ENCODE peak calls at places on chromosome 20, in nine cellular contexts. E is central memory CD8-positive, alpha-beta T cell; B is iPS-NIHi11; T is neural crest cell; M is activated CD4-positive, alpha-beta T cell treated with anti-CD3 and anti-CD28 coated beads, Interleukin-2, amount 50 U/mL, for 24 hours; N is iPS DF 6.9; I is hippocampal formation; P is fibroblast of mammary gland; V is AG09319. K is an unnamed sample.

GRCh38 chr20:31894980-31895675 is 24.7 kb downstream of the TTLL9 start:
- DNase-seq in E (no peak), B (peak; percentile 77), T (no peak), M (no peak), N (no peak), I (peak; percentile 7), P (peak; percentile 88), V (no peak), K (no peak)

GRCh38 chr20:44104807-44105517 is 82.0 kb downstream of the JPH2 start:
- DNase-seq in E (no peak), B (no peak), T (no peak), M (no peak), N (no peak), I (no peak), P (peak; percentile 79), V (peak; percentile 67), K (no peak)

GRCh38 chr20:57525328-57526053 is 551 bp upstream of the CTCFL start:
- DNase-seq in E (no peak), B (no peak), T (no peak), M (no peak), N (no peak), I (no peak), P (no peak), V (no peak), K (no peak)

GRCh38 chr20:44819936-44820335 is 9.6 kb upstream of the RIMS4 start:
- DNase-seq in E (no peak), B (no peak), T (no peak), M (no peak), N (no peak), I (no peak), P (no peak), V (no peak), K (no peak)

GRCh38 chr20:20594171-20594530 is 118.3 kb downstream of the RALGAPA2 start:
- DNase-seq in E (no peak), B (no peak), T (no peak), M (no peak), N (no peak), I (no peak), P (peak; percentile 46), V (no peak), K (no peak)

GRCh38 chr20:40502431-40502992 is 186.5 kb downstream of the MAFB start:
- DNase-seq in E (no peak), B (no peak), T (no peak), M (no peak), N (no peak), I (no peak), P (no peak), V (no peak), K (no peak)

GRCh38 chr20:19851863-19852262 is 93.8 kb downstream of the RIN2 start:
- DNase-seq in E (no peak), B (no peak), T (no peak), M (no peak), N (no peak), I (no peak), P (no peak), V (no peak), K (no peak)

GRCh38 chr20:46253391-46253790 is 54.9 kb downstream of the CDH22 start:
- DNase-seq in E (no peak), B (peak; percentile 61), T (no peak), M (no peak), N (no peak), I (no peak), P (peak; percentile 4), V (no peak), K (no peak)

GRCh38 chr20:22004946-22005345 is 299.5 kb downstream of the PAX1 start:
- DNase-seq in E (no peak), B (no peak), T (no peak), M (no peak), N (no peak), I (no peak), P (peak; percentile 71), V (no peak), K (no peak)

GRCh38 chr20:24681634-24682495 is 212.4 kb downstream of the SYNDIG1 start:
- DNase-seq in E (no peak), B (no peak), T (no peak), M (no peak), N (no peak), I (no peak), P (no peak), V (no peak), K (no peak)

GRCh38 chr20:1108437-1108920 is 9.9 kb upstream of the PSMF1 start:
- DNase-seq in E (peak; percentile 25), B (peak; percentile 78), T (peak; percentile 53), M (peak; percentile 35), N (peak; percentile 22), I (peak; percentile 29), P (peak; percentile 40), V (no peak), K (peak; percentile 60)

GRCh38 chr20:2618815-2619214 is 33.6 kb upstream of the NOP56 start:
- DNase-seq in E (no peak), B (no peak), T (no peak), M (no peak), N (no peak), I (no peak), P (no peak), V (no peak), K (no peak)

GRCh38 chr20:35370751-35371150 is 41.0 kb downstream of the UQCC1 start:
- DNase-seq in E (no peak), B (no peak), T (no peak), M (no peak), N (no peak), I (no peak), P (no peak), V (no peak), K (no peak)

GRCh38 chr20:9835302-9835701 is 3.6 kb downstream of the PAK5 start:
- DNase-seq in E (no peak), B (no peak), T (no peak), M (no peak), N (no peak), I (no peak), P (no peak), V (no peak), K (no peak)

GRCh38 chr20:33305591-33306057 is 22.6 kb downstream of the BPIFB1 start:
- DNase-seq in E (no peak), B (no peak), T (no peak), M (no peak), N (no peak), I (no peak), P (peak; percentile 30), V (no peak), K (no peak)

GRCh38 chr20:31497838-31498540 is 16.3 kb upstream of the HM13 start:
- DNase-seq in E (no peak), B (no peak), T (no peak), M (no peak), N (no peak), I (no peak), P (peak; percentile 90), V (no peak), K (no peak)

GRCh38 chr20:37498066-37498702 is 22.9 kb upstream of the NNAT start:
- DNase-seq in E (no peak), B (no peak), T (no peak), M (no peak), N (no peak), I (no peak), P (no peak), V (no peak), K (no peak)

GRCh38 chr20:57092112-57092899 is 174.1 kb downstream of the BMP7 start:
- DNase-seq in E (no peak), B (peak; percentile 93), T (peak; percentile 73), M (peak; percentile 29), N (peak; percentile 47), I (peak; percentile 78), P (peak; percentile 36), V (no peak), K (peak; percentile 69)

GRCh38 chr20:50578061-50578777 is 68.0 kb downstream of the PTPN1 start:
- DNase-seq in E (no peak), B (no peak), T (no peak), M (no peak), N (no peak), I (no peak), P (no peak), V (no peak), K (no peak)

GRCh38 chr20:63290677-63291472 is 2.1 kb upstream of the COL20A1 start:
- DNase-seq in E (peak; percentile 57), B (peak; percentile 99), T (peak; percentile 74), M (peak; percentile 40), N (peak; percentile 55), I (no peak), P (peak; percentile 14), V (no peak), K (no peak)

GRCh38 chr20:58755751-58756524 is 63.3 kb downstream of the NPEPL1 start:
- DNase-seq in E (no peak), B (no peak), T (no peak), M (no peak), N (no peak), I (no peak), P (no peak), V (no peak), K (no peak)

GRCh38 chr20:35329435-35330139 is 37.4 kb upstream of the FAM83C start:
- DNase-seq in E (no peak), B (peak; percentile 79), T (peak; percentile 37), M (peak; percentile 19), N (peak; percentile 67), I (no peak), P (peak; percentile 74), V (no peak), K (no peak)

GRCh38 chr20:20137851-20138250 is 85.5 kb downstream of the CFAP61 start:
- DNase-seq in E (no peak), B (no peak), T (no peak), M (no peak), N (no peak), I (no peak), P (no peak), V (no peak), K (no peak)

GRCh38 chr20:58900292-58900931 is 47.9 kb downstream of the GNAS start:
- DNase-seq in E (no peak), B (no peak), T (no peak), M (no peak), N (no peak), I (no peak), P (no peak), V (no peak), K (no peak)

GRCh38 chr20:38049800-38050199 is 16.3 kb downstream of the RPRD1B start:
- DNase-seq in E (no peak), B (no peak), T (no peak), M (no peak), N (no peak), I (no peak), P (peak; percentile 78), V (peak; percentile 5), K (no peak)

GRCh38 chr20:58179432-58180099 is 48.9 kb downstream of the ANKRD60 start:
- DNase-seq in E (peak; percentile 66), B (peak; percentile 91), T (peak; percentile 80), M (peak; percentile 54), N (no peak), I (peak; percentile 35), P (no peak), V (no peak), K (peak; percentile 84)

GRCh38 chr20:2557873-2558580 is 21.7 kb downstream of the TMC2 start:
- DNase-seq in E (no peak), B (no peak), T (no peak), M (no peak), N (no peak), I (no peak), P (no peak), V (no peak), K (no peak)

K was measured in activated naive CD4-positive, alpha-beta T cell treated with anti-CD3 and anti-CD28 coated beads, Interleukin-2, amount 50 U/mL, for 72 hours.